ENCODE peak calls at places on chromosomes 13 and 19, in eight cellular contexts. T is HCT116; H is upper lobe of left lung; P is AG04450; A is mammary epithelial cell; J is effector memory CD4-positive, alpha-beta T cell; I is pancreas; G is tibial artery. V is an unnamed sample.

GRCh38 chr19:1251503-1252220 is 3.3 kb downstream of the MIDN start:
- DNase-seq in G (peak; percentile 89), J (peak; percentile 65), A (no peak), P (no peak), T (no peak), H (peak; percentile 90), I (peak; percentile 86), V (no peak)

GRCh38 chr13:84760956-84761355 is 878.7 kb upstream of the SLITRK1 start:
- DNase-seq in P (no peak), A (no peak), G (no peak), J (no peak), T (no peak), I (no peak), H (no peak), V (no peak)

GRCh38 chr13:87094646-87095045 is 576.5 kb upstream of the SLITRK5 start:
- DNase-seq in G (no peak), P (no peak), A (no peak), J (no peak), I (no peak), H (no peak), T (no peak), V (no peak)

GRCh38 chr13:26983533-26984315 is 187.9 kb downstream of the USP12 start:
- DNase-seq in T (no peak), G (peak; percentile 17), H (no peak), I (no peak), J (no peak), P (no peak), A (no peak), V (no peak)

GRCh38 chr19:40392894-40393517 is 3.0 kb upstream of the HIPK4 start:
- DNase-seq in H (no peak), A (peak; percentile 40), T (peak; percentile 33), P (no peak), G (no peak), J (no peak), I (no peak), V (peak; percentile 37)

GRCh38 chr13:24503376-24503690 is 9.2 kb downstream of the PARP4 start:
- DNase-seq in I (no peak), A (no peak), J (no peak), G (no peak), H (no peak), P (no peak), T (no peak), V (no peak)

GRCh38 chr19:33778089-33778791 is 18.4 kb upstream of the KCTD15 start:
- DNase-seq in I (peak; percentile 92), J (peak; percentile 77), H (peak; percentile 98), G (peak; percentile 82), A (peak; percentile 52), T (no peak), P (no peak), V (peak; percentile 87)

GRCh38 chr13:112029143-112029542 is 37.8 kb upstream of the SOX1 start:
- DNase-seq in P (no peak), J (no peak), H (peak; percentile 50), A (no peak), I (no peak), T (no peak), G (no peak), V (no peak)

GRCh38 chr13:99227909-99228688 is 27.4 kb downstream of the UBAC2 start:
- DNase-seq in I (no peak), A (no peak), H (no peak), J (no peak), G (no peak), P (no peak), T (no peak), V (no peak)

GRCh38 chr19:45711851-45712698 is 18.6 kb downstream of the FBXO46 start:
- DNase-seq in I (peak; percentile 44), J (no peak), H (peak; percentile 82), G (no peak), T (no peak), P (no peak), A (no peak), V (no peak)

GRCh38 chr19:45713141-45713540 is 17.6 kb downstream of the FBXO46 start:
- DNase-seq in J (no peak), H (peak; percentile 77), T (no peak), G (no peak), A (no peak), P (no peak), I (no peak), V (no peak)

GRCh38 chr19:45712699-45713067 is 18.0 kb downstream of the FBXO46 start:
- DNase-seq in H (peak; percentile 80), A (no peak), G (no peak), T (no peak), I (no peak), P (no peak), J (no peak), V (no peak)

GRCh38 chr19:45715139-45715538 is 15.6 kb downstream of the FBXO46 start:
- DNase-seq in G (no peak), J (no peak), T (no peak), A (no peak), H (no peak), P (no peak), I (no peak), V (no peak)

DNA sequence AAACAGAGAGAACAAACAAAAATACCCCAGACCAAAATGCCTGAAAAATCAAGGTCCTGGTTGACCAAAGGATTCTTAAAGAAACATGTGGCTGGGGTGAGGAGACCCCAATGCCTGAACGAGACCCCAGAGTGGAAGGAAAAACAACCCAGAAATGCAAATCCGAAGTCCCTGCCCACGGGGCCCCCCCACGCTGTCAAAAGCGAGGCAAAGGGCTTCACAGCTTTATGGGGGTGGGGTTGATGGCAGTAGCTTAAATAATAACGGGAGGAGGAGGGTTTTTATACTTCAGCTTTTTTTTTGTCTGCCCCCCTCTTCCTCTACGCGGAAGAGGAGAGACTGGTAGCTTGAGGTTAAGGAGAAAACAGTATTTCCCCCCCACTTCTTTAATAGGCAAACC is 18.3 kb downstream of the QPCTL start:
- DNase-seq in A (no peak), J (no peak), H (no peak), T (no peak), G (no peak), I (no peak), P (no peak), V (no peak)
- H3K27ac ChIP-seq in A (no peak overlapping the region), J (no peak overlapping the region), H (no peak overlapping the region), T (no peak overlapping the region), G (no peak overlapping the region), I (no peak overlapping the region), P (no peak overlapping the region), V (no peak overlapping the region)

GRCh38 chr19:9995079-9995478 is 15.2 kb downstream of the COL5A3 start:
- DNase-seq in J (no peak), A (no peak), G (no peak), P (no peak), T (no peak), I (no peak), H (no peak), V (no peak)
- H3K27ac ChIP-seq in J (no peak overlapping the region), A (no peak overlapping the region), G (no peak overlapping the region), P (no peak overlapping the region), T (no peak overlapping the region), I (no peak overlapping the region), H (no peak overlapping the region), V (no peak overlapping the region)

GRCh38 chr19:4814625-4815425 is 16.7 kb downstream of the TICAM1 start:
- DNase-seq in A (peak; percentile 52), J (no peak), P (peak; percentile 45), G (no peak), I (no peak), T (no peak), H (no peak), V (no peak)

GRCh38 chr19:4815426-4816387 is 15.8 kb downstream of the TICAM1 start:
- DNase-seq in A (peak; percentile 75), J (peak; percentile 70), I (peak; percentile 84), T (peak; percentile 91), P (peak; percentile 74), G (peak; percentile 93), H (no peak), V (peak; percentile 98)

GRCh38 chr19:4821265-4821664 is 10.2 kb downstream of the TICAM1 start:
- DNase-seq in T (no peak), H (no peak), A (no peak), P (no peak), I (no peak), J (no peak), G (no peak), V (no peak)

GRCh38 chr19:4817467-4818277 is 13.8 kb downstream of the TICAM1 start:
- DNase-seq in A (no peak), H (peak; percentile 76), J (no peak), P (no peak), G (no peak), T (no peak), I (peak; percentile 45), V (no peak)

GRCh38 chr19:4816388-4817165 is 14.9 kb downstream of the TICAM1 start:
- DNase-seq in T (no peak), I (peak; percentile 52), G (no peak), P (no peak), A (no peak), H (peak; percentile 79), J (no peak), V (no peak)
- H3K27ac ChIP-seq in T (peak overlapping the region; percentile 76), I (no peak overlapping the region), G (peak overlapping the region; percentile 51), P (no peak overlapping the region), A (no peak overlapping the region), H (peak overlapping the region; percentile 72), J (no peak overlapping the region), V (peak overlapping the region; percentile 63)

DNA sequence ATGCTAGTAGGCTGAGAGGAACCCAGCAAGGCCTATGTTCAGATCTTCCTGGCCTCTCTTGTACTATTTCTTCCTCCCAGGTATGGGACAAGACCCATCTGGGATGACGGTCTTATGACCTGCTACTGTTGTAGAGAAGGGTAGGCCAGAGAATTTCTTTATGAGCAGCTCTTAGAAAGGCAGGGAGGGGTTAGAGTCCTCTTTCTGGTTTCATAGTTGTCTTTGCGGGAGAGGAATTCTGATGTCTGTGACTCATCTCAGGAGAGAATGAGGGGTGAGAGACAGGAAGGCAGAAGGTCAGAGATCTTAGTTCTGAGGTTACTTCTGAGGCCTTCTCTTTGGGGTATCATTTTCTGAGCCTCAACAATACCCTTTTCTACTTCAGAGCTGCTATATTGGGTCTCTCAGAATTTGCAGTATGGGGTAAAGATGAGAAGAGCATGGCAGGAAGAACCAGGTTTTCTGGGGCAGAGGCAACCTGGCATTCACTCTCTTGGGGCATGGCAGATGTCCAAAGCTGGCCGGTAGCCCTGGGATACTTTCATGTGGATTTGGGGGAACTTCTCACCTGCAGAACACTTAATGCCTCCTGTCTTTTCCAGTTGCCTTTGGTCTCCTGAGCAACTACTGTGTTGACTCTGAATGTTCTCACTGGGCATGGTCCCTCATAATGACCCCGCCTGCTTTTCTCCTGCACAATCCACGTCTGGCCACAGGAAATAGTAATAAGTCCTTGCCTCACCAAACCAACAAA is 154.4 kb downstream of the GGACT start:
- DNase-seq in H (no peak), I (no peak), G (no peak), P (no peak), J (no peak), T (peak; percentile 78), A (peak; percentile 54), V (peak; percentile 16)
- H3K27ac ChIP-seq in H (no peak overlapping the region), I (no peak overlapping the region), G (no peak overlapping the region), P (peak overlapping the region; percentile 55), J (no peak overlapping the region), T (peak overlapping the region; percentile 78), A (no peak overlapping the region), V (no peak overlapping the region)

GRCh38 chr19:58300620-58301019 is 4.6 kb upstream of the ERVK3-1 start:
- DNase-seq in H (no peak), A (no peak), G (no peak), P (no peak), T (no peak), J (no peak), I (no peak), V (no peak)
- H3K27ac ChIP-seq in H (no peak overlapping the region), A (no peak overlapping the region), G (no peak overlapping the region), P (no peak overlapping the region), T (no peak overlapping the region), J (no peak overlapping the region), I (no peak overlapping the region), V (no peak overlapping the region)